ENCODE peak calls at places on chromosomes 13 and 19, in ten cellular contexts. One of them, this sample, is unnamed.

GRCh38 chr13:57409121-57409520 is 222.4 kb upstream of the PCDH17 start:
- DNase-seq in psoas muscle: no peak
- DNase-seq in activated CD8-positive, alpha-beta memory T cell treated with anti-CD3 and anti-CD28 coated beads for 24 hours: no peak
- DNase-seq in NCI-H1417: no peak
- DNase-seq in NCI-H1694: no peak
- DNase-seq in fibroblast of mammary gland: no peak
- DNase-seq in omental fat pad: no peak
- DNase-seq in kidney glomerular epithelial cell: no peak
- DNase-seq in spleen: no peak
- DNase-seq in OCI-LY7: no peak
- DNase-seq in this sample: no peak

GRCh38 chr13:80361883-80362327 is 21.0 kb upstream of the SPRY2 start:
- DNase-seq in psoas muscle: no peak
- DNase-seq in activated CD8-positive, alpha-beta memory T cell treated with anti-CD3 and anti-CD28 coated beads for 24 hours: no peak
- DNase-seq in NCI-H1417: no peak
- DNase-seq in NCI-H1694: no peak
- DNase-seq in fibroblast of mammary gland: no peak
- DNase-seq in omental fat pad: no peak
- DNase-seq in kidney glomerular epithelial cell: no peak
- DNase-seq in spleen: no peak
- DNase-seq in OCI-LY7: peak
- DNase-seq in this sample: no peak

GRCh38 chr19:41226053-41226873 is 7.2 kb downstream of the AXL start:
- DNase-seq in psoas muscle: peak
- DNase-seq in activated CD8-positive, alpha-beta memory T cell treated with anti-CD3 and anti-CD28 coated beads for 24 hours: peak
- DNase-seq in NCI-H1417: no peak
- DNase-seq in NCI-H1694: no peak
- DNase-seq in fibroblast of mammary gland: peak
- DNase-seq in omental fat pad: no peak
- DNase-seq in kidney glomerular epithelial cell: peak
- DNase-seq in spleen: no peak
- DNase-seq in OCI-LY7: no peak
- DNase-seq in this sample: peak

GRCh38 chr19:45779231-45780145 is 2.8 kb downstream of the DMPK start:
- DNase-seq in psoas muscle: peak
- DNase-seq in activated CD8-positive, alpha-beta memory T cell treated with anti-CD3 and anti-CD28 coated beads for 24 hours: peak
- DNase-seq in NCI-H1417: peak
- DNase-seq in NCI-H1694: peak
- DNase-seq in fibroblast of mammary gland: peak
- DNase-seq in omental fat pad: peak
- DNase-seq in kidney glomerular epithelial cell: peak
- DNase-seq in spleen: peak
- DNase-seq in OCI-LY7: peak
- DNase-seq in this sample: peak

GRCh38 chr13:60583911-60584753 is 187.1 kb downstream of the TDRD3 start:
- DNase-seq in psoas muscle: no peak
- DNase-seq in activated CD8-positive, alpha-beta memory T cell treated with anti-CD3 and anti-CD28 coated beads for 24 hours: no peak
- DNase-seq in NCI-H1417: no peak
- DNase-seq in NCI-H1694: no peak
- DNase-seq in fibroblast of mammary gland: peak
- DNase-seq in omental fat pad: no peak
- DNase-seq in kidney glomerular epithelial cell: no peak
- DNase-seq in spleen: no peak
- DNase-seq in OCI-LY7: no peak
- DNase-seq in this sample: peak

GRCh38 chr13:112771877-112772538 is 82.2 kb downstream of the ATP11A start:
- DNase-seq in psoas muscle: no peak
- DNase-seq in activated CD8-positive, alpha-beta memory T cell treated with anti-CD3 and anti-CD28 coated beads for 24 hours: no peak
- DNase-seq in NCI-H1417: no peak
- DNase-seq in NCI-H1694: no peak
- DNase-seq in fibroblast of mammary gland: no peak
- DNase-seq in omental fat pad: no peak
- DNase-seq in kidney glomerular epithelial cell: no peak
- DNase-seq in spleen: peak
- DNase-seq in OCI-LY7: no peak
- DNase-seq in this sample: no peak

GRCh38 chr13:45482571-45483173 is 17.9 kb downstream of the COG3 start:
- DNase-seq in psoas muscle: no peak
- DNase-seq in activated CD8-positive, alpha-beta memory T cell treated with anti-CD3 and anti-CD28 coated beads for 24 hours: no peak
- DNase-seq in NCI-H1417: no peak
- DNase-seq in NCI-H1694: no peak
- DNase-seq in fibroblast of mammary gland: peak
- DNase-seq in omental fat pad: no peak
- DNase-seq in kidney glomerular epithelial cell: no peak
- DNase-seq in spleen: no peak
- DNase-seq in OCI-LY7: no peak
- DNase-seq in this sample: peak

GRCh38 chr19:5439452-5439851 is 15.8 kb upstream of the ZNRF4 start:
- DNase-seq in psoas muscle: no peak
- DNase-seq in activated CD8-positive, alpha-beta memory T cell treated with anti-CD3 and anti-CD28 coated beads for 24 hours: no peak
- DNase-seq in NCI-H1417: no peak
- DNase-seq in NCI-H1694: no peak
- DNase-seq in fibroblast of mammary gland: no peak
- DNase-seq in omental fat pad: no peak
- DNase-seq in kidney glomerular epithelial cell: no peak
- DNase-seq in spleen: no peak
- DNase-seq in OCI-LY7: no peak
- DNase-seq in this sample: no peak

GRCh38 chr13:26423634-26424033 is 133.8 kb upstream of the WASF3 start:
- DNase-seq in psoas muscle: peak
- DNase-seq in activated CD8-positive, alpha-beta memory T cell treated with anti-CD3 and anti-CD28 coated beads for 24 hours: no peak
- DNase-seq in NCI-H1417: no peak
- DNase-seq in NCI-H1694: no peak
- DNase-seq in fibroblast of mammary gland: no peak
- DNase-seq in omental fat pad: no peak
- DNase-seq in kidney glomerular epithelial cell: no peak
- DNase-seq in spleen: no peak
- DNase-seq in OCI-LY7: no peak
- DNase-seq in this sample: peak

GRCh38 chr13:21986602-21987001 is 315.7 kb downstream of the FGF9 start:
- DNase-seq in psoas muscle: peak
- DNase-seq in activated CD8-positive, alpha-beta memory T cell treated with anti-CD3 and anti-CD28 coated beads for 24 hours: no peak
- DNase-seq in NCI-H1417: no peak
- DNase-seq in NCI-H1694: no peak
- DNase-seq in fibroblast of mammary gland: no peak
- DNase-seq in omental fat pad: no peak
- DNase-seq in kidney glomerular epithelial cell: no peak
- DNase-seq in spleen: no peak
- DNase-seq in OCI-LY7: no peak
- DNase-seq in this sample: no peak

GRCh38 chr19:32227561-32228165 is 117.7 kb upstream of the ZNF507 start:
- DNase-seq in psoas muscle: no peak
- DNase-seq in activated CD8-positive, alpha-beta memory T cell treated with anti-CD3 and anti-CD28 coated beads for 24 hours: no peak
- DNase-seq in NCI-H1417: no peak
- DNase-seq in NCI-H1694: no peak
- DNase-seq in fibroblast of mammary gland: no peak
- DNase-seq in omental fat pad: no peak
- DNase-seq in kidney glomerular epithelial cell: no peak
- DNase-seq in spleen: no peak
- DNase-seq in OCI-LY7: no peak
- DNase-seq in this sample: no peak

GRCh38 chr19:29842471-29843179 is 30.8 kb downstream of the CCNE1 start:
- DNase-seq in psoas muscle: peak
- DNase-seq in activated CD8-positive, alpha-beta memory T cell treated with anti-CD3 and anti-CD28 coated beads for 24 hours: no peak
- DNase-seq in NCI-H1417: no peak
- DNase-seq in NCI-H1694: no peak
- DNase-seq in fibroblast of mammary gland: no peak
- DNase-seq in omental fat pad: no peak
- DNase-seq in kidney glomerular epithelial cell: no peak
- DNase-seq in spleen: no peak
- DNase-seq in OCI-LY7: no peak
- DNase-seq in this sample: no peak

GRCh38 chr13:48412881-48413351 is at the start of gene LPAR6:
- DNase-seq in psoas muscle: peak
- DNase-seq in activated CD8-positive, alpha-beta memory T cell treated with anti-CD3 and anti-CD28 coated beads for 24 hours: no peak
- DNase-seq in NCI-H1417: no peak
- DNase-seq in NCI-H1694: no peak
- DNase-seq in fibroblast of mammary gland: peak
- DNase-seq in omental fat pad: no peak
- DNase-seq in kidney glomerular epithelial cell: peak
- DNase-seq in spleen: no peak
- DNase-seq in OCI-LY7: no peak
- DNase-seq in this sample: peak

GRCh38 chr13:75481176-75482069 is 546 bp downstream of the TBC1D4 start:
- DNase-seq in psoas muscle: peak
- DNase-seq in activated CD8-positive, alpha-beta memory T cell treated with anti-CD3 and anti-CD28 coated beads for 24 hours: peak
- DNase-seq in NCI-H1417: peak
- DNase-seq in NCI-H1694: no peak
- DNase-seq in fibroblast of mammary gland: no peak
- DNase-seq in omental fat pad: no peak
- DNase-seq in kidney glomerular epithelial cell: no peak
- DNase-seq in spleen: peak
- DNase-seq in OCI-LY7: peak
- DNase-seq in this sample: no peak

GRCh38 chr19:52622261-52622660 is 15.9 kb downstream of the ZNF83 start:
- DNase-seq in psoas muscle: no peak
- DNase-seq in activated CD8-positive, alpha-beta memory T cell treated with anti-CD3 and anti-CD28 coated beads for 24 hours: no peak
- DNase-seq in NCI-H1417: no peak
- DNase-seq in NCI-H1694: no peak
- DNase-seq in fibroblast of mammary gland: no peak
- DNase-seq in omental fat pad: no peak
- DNase-seq in kidney glomerular epithelial cell: no peak
- DNase-seq in spleen: no peak
- DNase-seq in OCI-LY7: no peak
- DNase-seq in this sample: no peak

GRCh38 chr13:25375727-25376358 is 4.1 kb downstream of the ATP8A2 start:
- DNase-seq in psoas muscle: no peak
- DNase-seq in activated CD8-positive, alpha-beta memory T cell treated with anti-CD3 and anti-CD28 coated beads for 24 hours: no peak
- DNase-seq in NCI-H1417: peak
- DNase-seq in NCI-H1694: peak
- DNase-seq in fibroblast of mammary gland: peak
- DNase-seq in omental fat pad: no peak
- DNase-seq in kidney glomerular epithelial cell: peak
- DNase-seq in spleen: no peak
- DNase-seq in OCI-LY7: peak
- DNase-seq in this sample: peak

GRCh38 chr19:51903192-51903591 is 1.6 kb downstream of the ZNF649 start:
- DNase-seq in psoas muscle: no peak
- DNase-seq in activated CD8-positive, alpha-beta memory T cell treated with anti-CD3 and anti-CD28 coated beads for 24 hours: no peak
- DNase-seq in NCI-H1417: no peak
- DNase-seq in NCI-H1694: no peak
- DNase-seq in fibroblast of mammary gland: no peak
- DNase-seq in omental fat pad: no peak
- DNase-seq in kidney glomerular epithelial cell: no peak
- DNase-seq in spleen: no peak
- DNase-seq in OCI-LY7: no peak
- DNase-seq in this sample: no peak

GRCh38 chr13:77623797-77624196 is 73.7 kb upstream of the SLAIN1 start:
- DNase-seq in psoas muscle: no peak
- DNase-seq in activated CD8-positive, alpha-beta memory T cell treated with anti-CD3 and anti-CD28 coated beads for 24 hours: no peak
- DNase-seq in NCI-H1417: no peak
- DNase-seq in NCI-H1694: no peak
- DNase-seq in fibroblast of mammary gland: no peak
- DNase-seq in omental fat pad: no peak
- DNase-seq in kidney glomerular epithelial cell: no peak
- DNase-seq in spleen: no peak
- DNase-seq in OCI-LY7: no peak
- DNase-seq in this sample: no peak

GRCh38 chr13:110978390-110978789 is 63.5 kb upstream of the ANKRD10 start:
- DNase-seq in psoas muscle: no peak
- DNase-seq in activated CD8-positive, alpha-beta memory T cell treated with anti-CD3 and anti-CD28 coated beads for 24 hours: no peak
- DNase-seq in NCI-H1417: no peak
- DNase-seq in NCI-H1694: no peak
- DNase-seq in fibroblast of mammary gland: no peak
- DNase-seq in omental fat pad: no peak
- DNase-seq in kidney glomerular epithelial cell: no peak
- DNase-seq in spleen: no peak
- DNase-seq in OCI-LY7: no peak
- DNase-seq in this sample: peak

GRCh38 chr13:42022796-42023493 is 25.5 kb upstream of the DGKH start:
- DNase-seq in psoas muscle: no peak
- DNase-seq in activated CD8-positive, alpha-beta memory T cell treated with anti-CD3 and anti-CD28 coated beads for 24 hours: no peak
- DNase-seq in NCI-H1417: no peak
- DNase-seq in NCI-H1694: no peak
- DNase-seq in fibroblast of mammary gland: peak
- DNase-seq in omental fat pad: no peak
- DNase-seq in kidney glomerular epithelial cell: no peak
- DNase-seq in spleen: no peak
- DNase-seq in OCI-LY7: no peak
- DNase-seq in this sample: no peak

GRCh38 chr13:107669356-107669755 is 546.0 kb downstream of the LIG4 start:
- DNase-seq in psoas muscle: no peak
- DNase-seq in activated CD8-positive, alpha-beta memory T cell treated with anti-CD3 and anti-CD28 coated beads for 24 hours: no peak
- DNase-seq in NCI-H1417: no peak
- DNase-seq in NCI-H1694: peak
- DNase-seq in fibroblast of mammary gland: peak
- DNase-seq in omental fat pad: no peak
- DNase-seq in kidney glomerular epithelial cell: no peak
- DNase-seq in spleen: no peak
- DNase-seq in OCI-LY7: no peak
- DNase-seq in this sample: no peak

GRCh38 chr19:55486971-55487883 is 1.0 kb upstream of the SSC5D start:
- DNase-seq in psoas muscle: peak
- DNase-seq in activated CD8-positive, alpha-beta memory T cell treated with anti-CD3 and anti-CD28 coated beads for 24 hours: peak
- DNase-seq in NCI-H1417: no peak
- DNase-seq in NCI-H1694: no peak
- DNase-seq in fibroblast of mammary gland: peak
- DNase-seq in omental fat pad: peak
- DNase-seq in kidney glomerular epithelial cell: peak
- DNase-seq in spleen: no peak
- DNase-seq in OCI-LY7: no peak
- DNase-seq in this sample: peak

GRCh38 chr13:108342369-108343289 is 73.1 kb downstream of the TNFSF13B start:
- DNase-seq in psoas muscle: no peak
- DNase-seq in activated CD8-positive, alpha-beta memory T cell treated with anti-CD3 and anti-CD28 coated beads for 24 hours: no peak
- DNase-seq in NCI-H1417: peak
- DNase-seq in NCI-H1694: peak
- DNase-seq in fibroblast of mammary gland: peak
- DNase-seq in omental fat pad: no peak
- DNase-seq in kidney glomerular epithelial cell: peak
- DNase-seq in spleen: no peak
- DNase-seq in OCI-LY7: no peak
- DNase-seq in this sample: peak

GRCh38 chr13:101115762-101116161 is 300.5 kb downstream of the NALCN start:
- DNase-seq in psoas muscle: no peak
- DNase-seq in activated CD8-positive, alpha-beta memory T cell treated with anti-CD3 and anti-CD28 coated beads for 24 hours: no peak
- DNase-seq in NCI-H1417: no peak
- DNase-seq in NCI-H1694: no peak
- DNase-seq in fibroblast of mammary gland: peak
- DNase-seq in omental fat pad: no peak
- DNase-seq in kidney glomerular epithelial cell: no peak
- DNase-seq in spleen: no peak
- DNase-seq in OCI-LY7: no peak
- DNase-seq in this sample: peak

GRCh38 chr19:57348136-57348535 is 2.9 kb upstream of the ZNF304 start:
- DNase-seq in psoas muscle: no peak
- DNase-seq in activated CD8-positive, alpha-beta memory T cell treated with anti-CD3 and anti-CD28 coated beads for 24 hours: no peak
- DNase-seq in NCI-H1417: no peak
- DNase-seq in NCI-H1694: no peak
- DNase-seq in fibroblast of mammary gland: peak
- DNase-seq in omental fat pad: no peak
- DNase-seq in kidney glomerular epithelial cell: no peak
- DNase-seq in spleen: no peak
- DNase-seq in OCI-LY7: no peak
- DNase-seq in this sample: no peak

GRCh38 chr19:2888739-2889224 is 11.9 kb upstream of the ZNF57 start:
- DNase-seq in psoas muscle: peak
- DNase-seq in activated CD8-positive, alpha-beta memory T cell treated with anti-CD3 and anti-CD28 coated beads for 24 hours: no peak
- DNase-seq in NCI-H1417: no peak
- DNase-seq in NCI-H1694: no peak
- DNase-seq in fibroblast of mammary gland: no peak
- DNase-seq in omental fat pad: no peak
- DNase-seq in kidney glomerular epithelial cell: no peak
- DNase-seq in spleen: peak
- DNase-seq in OCI-LY7: peak
- DNase-seq in this sample: peak

GRCh38 chr13:106610511-106610910 is 42.6 kb upstream of the ARGLU1 start:
- DNase-seq in psoas muscle: no peak
- DNase-seq in activated CD8-positive, alpha-beta memory T cell treated with anti-CD3 and anti-CD28 coated beads for 24 hours: no peak
- DNase-seq in NCI-H1417: no peak
- DNase-seq in NCI-H1694: no peak
- DNase-seq in fibroblast of mammary gland: peak
- DNase-seq in omental fat pad: no peak
- DNase-seq in kidney glomerular epithelial cell: peak
- DNase-seq in spleen: no peak
- DNase-seq in OCI-LY7: no peak
- DNase-seq in this sample: peak

GRCh38 chr13:106573855-106574254 is 5.9 kb upstream of the ARGLU1 start:
- DNase-seq in psoas muscle: peak
- DNase-seq in activated CD8-positive, alpha-beta memory T cell treated with anti-CD3 and anti-CD28 coated beads for 24 hours: no peak
- DNase-seq in NCI-H1417: no peak
- DNase-seq in NCI-H1694: no peak
- DNase-seq in fibroblast of mammary gland: peak
- DNase-seq in omental fat pad: no peak
- DNase-seq in kidney glomerular epithelial cell: no peak
- DNase-seq in spleen: no peak
- DNase-seq in OCI-LY7: no peak
- DNase-seq in this sample: no peak

This sample was measured in amniotic epithelial cell.